ENCODE peak calls at places on chromosomes 3 and 15, in five cellular contexts. I is mesendoderm, Y is EL, P is GOT3, A is left colon. N is an unnamed sample.

GRCh38 chr3:23991236-23992050 is 46.4 kb downstream of the NR1D2 start:
- DNase-seq in I (no peak), Y (no peak), P (no peak), A (no peak), N (no peak)

GRCh38 chr15:69012761-69013364 is 1.6 kb upstream of the NOX5 start:
- DNase-seq in I (no peak), Y (peak), P (no peak), A (no peak), N (no peak)

GRCh38 chr3:11199902-11200678 is 45.8 kb downstream of the HRH1 start:
- DNase-seq in I (no peak), Y (peak), P (no peak), A (no peak), N (no peak)

GRCh38 chr15:48090115-48090514 is 30.7 kb upstream of the SLC24A5 start:
- DNase-seq in I (no peak), Y (no peak), P (no peak), A (peak), N (no peak)

GRCh38 chr15:36831125-36831914 is 251.9 kb downstream of the CDIN1 start:
- DNase-seq in I (no peak), Y (peak), P (no peak), A (no peak), N (no peak)

GRCh38 chr3:168081856-168082255 is 13.9 kb downstream of the GOLIM4 start:
- DNase-seq in I (peak), Y (no peak), P (no peak), A (no peak), N (no peak)

GRCh38 chr15:81336568-81336967 is 12.6 kb upstream of the STARD5 start:
- DNase-seq in I (peak), Y (peak), P (no peak), A (peak), N (no peak)

GRCh38 chr3:24829632-24830229 is 335.1 kb upstream of the THRB start:
- DNase-seq in I (peak), Y (peak), P (no peak), A (peak), N (peak)

GRCh38 chr3:55467099-55467498 is 20.0 kb downstream of the WNT5A start:
- DNase-seq in I (no peak), Y (peak), P (no peak), A (no peak), N (no peak)

GRCh38 chr3:113747719-113748046 is 848 bp downstream of the ATP6V1A start:
- DNase-seq in I (no peak), Y (no peak), P (no peak), A (no peak), N (no peak)

GRCh38 chr15:41080144-41080543 is 35.9 kb downstream of the INO80 start:
- DNase-seq in I (no peak), Y (no peak), P (no peak), A (no peak), N (no peak)